ENCODE peak calls at places on chromosomes 13 and 19, in seven cellular contexts. One of them, this sample, is unnamed.

GRCh38 chr13:105127732-105128131 is 1407.7 kb downstream of the EFNB2 start:
- DNase-seq in GM12891: no peak
- DNase-seq in lower leg skin: no peak
- DNase-seq in adrenal gland: no peak
- DNase-seq in endothelial cell of umbilical vein: no peak
- DNase-seq in HCT116: no peak
- DNase-seq in K562: no peak
- DNase-seq in this sample: no peak

GRCh38 chr19:19134687-19135158 is 3.6 kb downstream of the TMEM161A start:
- DNase-seq in GM12891: no peak
- DNase-seq in lower leg skin: no peak
- DNase-seq in adrenal gland: peak; percentile 66
- DNase-seq in endothelial cell of umbilical vein: no peak
- DNase-seq in HCT116: no peak
- DNase-seq in K562: peak; percentile 86
- DNase-seq in this sample: no peak

GRCh38 chr19:41367848-41368301 is 3.9 kb upstream of the B9D2 start:
- DNase-seq in GM12891: no peak
- DNase-seq in lower leg skin: no peak
- DNase-seq in adrenal gland: no peak
- DNase-seq in endothelial cell of umbilical vein: peak; percentile 82
- DNase-seq in HCT116: no peak
- DNase-seq in K562: peak; percentile 74
- DNase-seq in this sample: peak; percentile 65

GRCh38 chr19:19443902-19444693 is 38.6 kb downstream of the GATAD2A start:
- DNase-seq in GM12891: no peak
- DNase-seq in lower leg skin: no peak
- DNase-seq in adrenal gland: no peak
- DNase-seq in endothelial cell of umbilical vein: no peak
- DNase-seq in HCT116: no peak
- DNase-seq in K562: no peak
- DNase-seq in this sample: no peak

GRCh38 chr19:47719047-47719885 is 6.0 kb downstream of the EHD2 start:
- DNase-seq in GM12891: no peak
- DNase-seq in lower leg skin: peak; percentile 91
- DNase-seq in adrenal gland: peak; percentile 94
- DNase-seq in endothelial cell of umbilical vein: peak; percentile 70
- DNase-seq in HCT116: no peak
- DNase-seq in K562: no peak
- DNase-seq in this sample: peak; percentile 75

GRCh38 chr13:88014527-88014926 is 343.4 kb downstream of the SLITRK5 start:
- DNase-seq in GM12891: no peak
- DNase-seq in lower leg skin: no peak
- DNase-seq in adrenal gland: no peak
- DNase-seq in endothelial cell of umbilical vein: no peak
- DNase-seq in HCT116: no peak
- DNase-seq in K562: no peak
- DNase-seq in this sample: no peak

GRCh38 chr13:114064516-114065140 is 67.8 kb downstream of the RASA3 start:
- DNase-seq in GM12891: no peak
- DNase-seq in lower leg skin: no peak
- DNase-seq in adrenal gland: peak; percentile 48
- DNase-seq in endothelial cell of umbilical vein: peak; percentile 41
- DNase-seq in HCT116: no peak
- DNase-seq in K562: peak; percentile 14
- DNase-seq in this sample: no peak

GRCh38 chr19:50512999-50513745 is 541 bp downstream of the ASPDH start:
- DNase-seq in GM12891: no peak
- DNase-seq in lower leg skin: no peak
- DNase-seq in adrenal gland: no peak
- DNase-seq in endothelial cell of umbilical vein: no peak
- DNase-seq in HCT116: no peak
- DNase-seq in K562: no peak
- DNase-seq in this sample: no peak

GRCh38 chr19:36605101-36605838 is at the start of gene ZNF382:
- DNase-seq in GM12891: peak; percentile 84
- DNase-seq in lower leg skin: peak; percentile 15
- DNase-seq in adrenal gland: peak; percentile 83
- DNase-seq in endothelial cell of umbilical vein: peak; percentile 60
- DNase-seq in HCT116: no peak
- DNase-seq in K562: no peak
- DNase-seq in this sample: no peak

GRCh38 chr13:113448885-113449692 is 4.2 kb downstream of the ADPRHL1 start:
- DNase-seq in GM12891: peak; percentile 49
- DNase-seq in lower leg skin: peak; percentile 53
- DNase-seq in adrenal gland: peak; percentile 67
- DNase-seq in endothelial cell of umbilical vein: no peak
- DNase-seq in HCT116: peak; percentile 96
- DNase-seq in K562: peak; percentile 74
- DNase-seq in this sample: no peak

GRCh38 chr13:76210262-76210661 is 574.1 kb downstream of the LMO7 start:
- DNase-seq in GM12891: no peak
- DNase-seq in lower leg skin: no peak
- DNase-seq in adrenal gland: no peak
- DNase-seq in endothelial cell of umbilical vein: no peak
- DNase-seq in HCT116: no peak
- DNase-seq in K562: no peak
- DNase-seq in this sample: no peak

GRCh38 chr19:16836115-16836905 is 7.1 kb downstream of the SIN3B start:
- DNase-seq in GM12891: no peak
- DNase-seq in lower leg skin: no peak
- DNase-seq in adrenal gland: no peak
- DNase-seq in endothelial cell of umbilical vein: no peak
- DNase-seq in HCT116: no peak
- DNase-seq in K562: peak; percentile 48
- DNase-seq in this sample: no peak

GRCh38 chr19:35556846-35557538 is 6.5 kb downstream of the ATP4A start:
- DNase-seq in GM12891: no peak
- DNase-seq in lower leg skin: no peak
- DNase-seq in adrenal gland: no peak
- DNase-seq in endothelial cell of umbilical vein: no peak
- DNase-seq in HCT116: no peak
- DNase-seq in K562: no peak
- DNase-seq in this sample: no peak

GRCh38 chr19:47497073-47497766 is 13.2 kb upstream of the KPTN start:
- DNase-seq in GM12891: no peak
- DNase-seq in lower leg skin: no peak
- DNase-seq in adrenal gland: no peak
- DNase-seq in endothelial cell of umbilical vein: no peak
- DNase-seq in HCT116: no peak
- DNase-seq in K562: peak; percentile 91
- DNase-seq in this sample: no peak

GRCh38 chr13:82370306-82370705 is 1512.0 kb downstream of the SLITRK1 start:
- DNase-seq in GM12891: no peak
- DNase-seq in lower leg skin: no peak
- DNase-seq in adrenal gland: no peak
- DNase-seq in endothelial cell of umbilical vein: no peak
- DNase-seq in HCT116: no peak
- DNase-seq in K562: no peak
- DNase-seq in this sample: no peak

GRCh38 chr13:113802761-113803160 is 43.7 kb downstream of the TMEM255B start:
- DNase-seq in GM12891: no peak
- DNase-seq in lower leg skin: no peak
- DNase-seq in adrenal gland: no peak
- DNase-seq in endothelial cell of umbilical vein: no peak
- DNase-seq in HCT116: no peak
- DNase-seq in K562: no peak
- DNase-seq in this sample: no peak

GRCh38 chr13:24271611-24272451 is 37.5 kb upstream of the C1QTNF9 start:
- DNase-seq in GM12891: no peak
- DNase-seq in lower leg skin: peak; percentile 43
- DNase-seq in adrenal gland: peak; percentile 94
- DNase-seq in endothelial cell of umbilical vein: peak; percentile 60
- DNase-seq in HCT116: no peak
- DNase-seq in K562: no peak
- DNase-seq in this sample: no peak

GRCh38 chr19:27580906-27581305 is 1632.0 kb downstream of the UQCRFS1 start:
- DNase-seq in GM12891: no peak
- DNase-seq in lower leg skin: no peak
- DNase-seq in adrenal gland: no peak
- DNase-seq in endothelial cell of umbilical vein: no peak
- DNase-seq in HCT116: no peak
- DNase-seq in K562: no peak
- DNase-seq in this sample: no peak

GRCh38 chr13:97855570-97855970 is 97.9 kb upstream of the IPO5 start:
- DNase-seq in GM12891: no peak
- DNase-seq in lower leg skin: peak; percentile 36
- DNase-seq in adrenal gland: peak; percentile 46
- DNase-seq in endothelial cell of umbilical vein: peak; percentile 78
- DNase-seq in HCT116: peak; percentile 58
- DNase-seq in K562: peak; percentile 39
- DNase-seq in this sample: peak; percentile 52

GRCh38 chr13:77896536-77896935 is 22.1 kb downstream of the EDNRB start:
- DNase-seq in GM12891: no peak
- DNase-seq in lower leg skin: peak; percentile 21
- DNase-seq in adrenal gland: peak; percentile 20
- DNase-seq in endothelial cell of umbilical vein: peak; percentile 38
- DNase-seq in HCT116: no peak
- DNase-seq in K562: no peak
- DNase-seq in this sample: no peak

GRCh38 chr19:4933528-4933927 is 24.2 kb downstream of the UHRF1 start:
- DNase-seq in GM12891: no peak
- DNase-seq in lower leg skin: peak; percentile 37
- DNase-seq in adrenal gland: no peak
- DNase-seq in endothelial cell of umbilical vein: no peak
- DNase-seq in HCT116: no peak
- DNase-seq in K562: no peak
- DNase-seq in this sample: no peak
- TF ChIP-seq POLR2A in GM12891: no peak
- TF ChIP-seq POLR2A in lower leg skin: no peak
- TF ChIP-seq POLR2A in adrenal gland: no peak
- TF ChIP-seq POLR2A in endothelial cell of umbilical vein: no peak
- TF ChIP-seq POLR2A in HCT116: no peak
- TF ChIP-seq POLR2A in K562: no peak
- TF ChIP-seq POLR2A in this sample: no peak

DNA sequence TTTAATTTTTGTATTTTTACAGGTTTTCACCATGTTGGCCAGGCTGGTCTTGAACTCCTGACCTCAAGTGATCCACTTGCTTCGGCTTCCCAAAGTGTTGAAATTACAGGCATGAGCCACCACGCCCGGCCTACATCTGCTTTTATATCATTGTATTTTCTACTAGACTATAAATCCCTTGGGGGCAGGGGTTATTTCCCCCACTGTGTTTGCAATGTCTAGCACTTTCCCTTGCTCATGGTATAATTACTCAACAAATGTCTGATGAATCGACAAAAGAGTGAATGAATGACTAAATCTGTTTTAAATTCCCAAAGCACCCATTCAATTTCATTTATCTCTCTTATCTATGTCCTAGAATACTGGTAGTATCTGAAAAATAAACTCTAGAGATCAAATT is 244.5 kb upstream of the CSNK1A1L start:
- DNase-seq in GM12891: no peak
- DNase-seq in lower leg skin: no peak
- DNase-seq in adrenal gland: no peak
- DNase-seq in endothelial cell of umbilical vein: no peak
- DNase-seq in HCT116: no peak
- DNase-seq in K562: no peak
- DNase-seq in this sample: no peak
- TF ChIP-seq POLR2A in GM12891: no peak
- TF ChIP-seq POLR2A in lower leg skin: no peak
- TF ChIP-seq POLR2A in adrenal gland: no peak
- TF ChIP-seq POLR2A in endothelial cell of umbilical vein: no peak
- TF ChIP-seq POLR2A in HCT116: no peak
- TF ChIP-seq POLR2A in K562: no peak
- TF ChIP-seq POLR2A in this sample: no peak

GRCh38 chr19:58382997-58383603 is 2.3 kb upstream of the ZNF837 start:
- DNase-seq in GM12891: no peak
- DNase-seq in lower leg skin: no peak
- DNase-seq in adrenal gland: no peak
- DNase-seq in endothelial cell of umbilical vein: no peak
- DNase-seq in HCT116: no peak
- DNase-seq in K562: no peak
- DNase-seq in this sample: no peak

GRCh38 chr19:58381460-58382220 is 810 bp upstream of the ZNF837 start:
- DNase-seq in GM12891: no peak
- DNase-seq in lower leg skin: no peak
- DNase-seq in adrenal gland: no peak
- DNase-seq in endothelial cell of umbilical vein: no peak
- DNase-seq in HCT116: no peak
- DNase-seq in K562: no peak
- DNase-seq in this sample: no peak

GRCh38 chr19:58380037-58380735 is 644 bp downstream of the ZNF837 start:
- DNase-seq in GM12891: no peak
- DNase-seq in lower leg skin: no peak
- DNase-seq in adrenal gland: no peak
- DNase-seq in endothelial cell of umbilical vein: no peak
- DNase-seq in HCT116: no peak
- DNase-seq in K562: no peak
- DNase-seq in this sample: no peak

GRCh38 chr19:58379276-58379675 is 1.6 kb downstream of the ZNF837 start:
- DNase-seq in GM12891: no peak
- DNase-seq in lower leg skin: no peak
- DNase-seq in adrenal gland: no peak
- DNase-seq in endothelial cell of umbilical vein: no peak
- DNase-seq in HCT116: no peak
- DNase-seq in K562: no peak
- DNase-seq in this sample: no peak

GRCh38 chr19:58380736-58381459 is at the start of gene ZNF837:
- DNase-seq in GM12891: peak; percentile 94
- DNase-seq in lower leg skin: peak; percentile 99
- DNase-seq in adrenal gland: peak; percentile 100
- DNase-seq in endothelial cell of umbilical vein: peak; percentile 100
- DNase-seq in HCT116: peak; percentile 100
- DNase-seq in K562: peak; percentile 97
- DNase-seq in this sample: peak; percentile 99
- TF ChIP-seq POLR2A in GM12891: peak; percentile 69
- TF ChIP-seq POLR2A in lower leg skin: no peak
- TF ChIP-seq POLR2A in adrenal gland: peak; percentile 84
- TF ChIP-seq POLR2A in endothelial cell of umbilical vein: peak; percentile 72
- TF ChIP-seq POLR2A in HCT116: peak; percentile 44
- TF ChIP-seq POLR2A in K562: peak; percentile 96
- TF ChIP-seq POLR2A in this sample: peak; percentile 83

DNA sequence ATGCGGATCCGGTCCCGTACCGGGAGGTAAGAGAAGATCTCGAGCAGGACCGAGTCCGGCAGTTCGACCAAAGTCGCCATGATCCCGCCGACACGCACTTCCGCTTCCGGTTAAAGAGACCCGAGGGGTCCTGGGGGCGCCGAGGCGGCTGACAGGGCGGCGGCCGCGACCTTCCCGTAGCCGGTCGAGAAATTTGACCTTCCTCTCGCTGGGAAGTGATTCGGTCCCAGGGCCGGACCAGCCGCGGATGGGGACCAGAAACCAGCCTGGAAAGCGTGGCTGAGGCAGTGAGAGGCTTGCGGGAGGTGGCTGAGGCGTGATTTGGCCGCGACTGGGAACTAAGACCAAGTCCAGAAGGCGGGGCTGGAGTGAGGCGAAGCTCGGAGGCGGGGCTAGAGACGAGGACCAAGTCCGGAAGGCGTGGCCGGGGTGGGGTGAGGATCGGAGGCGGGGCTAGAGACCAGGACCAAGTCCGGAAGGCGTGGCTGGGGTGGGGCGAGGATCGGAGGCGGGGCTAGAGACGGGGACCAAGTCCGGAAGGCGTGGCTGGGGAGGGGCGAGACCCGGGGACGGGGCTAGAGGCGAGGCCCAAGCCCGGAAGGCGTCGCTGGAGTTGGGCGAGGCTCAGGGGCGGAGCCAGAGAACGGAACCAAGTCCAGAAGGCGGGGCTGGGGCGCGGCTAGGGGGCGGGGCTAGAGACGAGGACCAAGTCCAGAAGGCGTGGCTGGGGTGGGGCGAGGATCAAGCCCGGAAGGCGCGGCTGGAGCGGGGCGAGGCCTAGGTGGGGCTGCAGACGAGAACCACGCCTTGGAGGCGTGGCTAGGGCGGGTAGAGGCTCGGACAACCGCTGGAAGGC is at the start of gene FBXL12:
- DNase-seq in GM12891: peak; percentile 88
- DNase-seq in lower leg skin: peak; percentile 100
- DNase-seq in adrenal gland: peak; percentile 100
- DNase-seq in endothelial cell of umbilical vein: peak; percentile 99
- DNase-seq in HCT116: peak; percentile 99
- DNase-seq in K562: peak; percentile 96
- DNase-seq in this sample: peak; percentile 86
- TF ChIP-seq POLR2A in GM12891: peak; percentile 91
- TF ChIP-seq POLR2A in lower leg skin: no peak
- TF ChIP-seq POLR2A in adrenal gland: peak; percentile 89
- TF ChIP-seq POLR2A in endothelial cell of umbilical vein: peak; percentile 86
- TF ChIP-seq POLR2A in HCT116: peak; percentile 57
- TF ChIP-seq POLR2A in K562: peak; percentile 97
- TF ChIP-seq POLR2A in this sample: peak; percentile 90

This sample was measured in H54.